ENCODE peak calls at places on chromosome 11, in five cellular contexts. One of them, this sample, is unnamed.

GRCh38 chr11:79263001-79263400 is 177.8 kb downstream of the TENM4 start:
- DNase-seq in psoas muscle: no peak
- DNase-seq in foreskin keratinocyte: no peak
- DNase-seq in Peyer's patch: no peak
- DNase-seq in RPMI7951: peak
- DNase-seq in this sample: no peak

GRCh38 chr11:119728651-119729580 is at the start of gene NECTIN1:
- DNase-seq in psoas muscle: peak
- DNase-seq in foreskin keratinocyte: peak
- DNase-seq in Peyer's patch: peak
- DNase-seq in RPMI7951: peak
- DNase-seq in this sample: peak

GRCh38 chr11:92735039-92735438 is 234.4 kb upstream of the MTNR1B start:
- DNase-seq in psoas muscle: no peak
- DNase-seq in foreskin keratinocyte: no peak
- DNase-seq in Peyer's patch: no peak
- DNase-seq in RPMI7951: no peak
- DNase-seq in this sample: no peak

GRCh38 chr11:133078591-133079179 is 453.6 kb downstream of the OPCML start:
- DNase-seq in psoas muscle: peak
- DNase-seq in foreskin keratinocyte: no peak
- DNase-seq in Peyer's patch: peak
- DNase-seq in RPMI7951: peak
- DNase-seq in this sample: peak

GRCh38 chr11:60915250-60915914 is 1.4 kb downstream of the TMEM109 start:
- DNase-seq in psoas muscle: peak
- DNase-seq in foreskin keratinocyte: peak
- DNase-seq in Peyer's patch: peak
- DNase-seq in RPMI7951: peak
- DNase-seq in this sample: peak

GRCh38 chr11:57324154-57324885 is 432 bp downstream of the TNKS1BP1 start:
- DNase-seq in psoas muscle: peak
- DNase-seq in foreskin keratinocyte: no peak
- DNase-seq in Peyer's patch: no peak
- DNase-seq in RPMI7951: peak
- DNase-seq in this sample: peak

GRCh38 chr11:87036756-87037449 is 831 bp upstream of the TMEM135 start:
- DNase-seq in psoas muscle: no peak
- DNase-seq in foreskin keratinocyte: no peak
- DNase-seq in Peyer's patch: peak
- DNase-seq in RPMI7951: no peak
- DNase-seq in this sample: peak

GRCh38 chr11:133911169-133911568 is 45.6 kb downstream of the IGSF9B start:
- DNase-seq in psoas muscle: no peak
- DNase-seq in foreskin keratinocyte: no peak
- DNase-seq in Peyer's patch: no peak
- DNase-seq in RPMI7951: no peak
- DNase-seq in this sample: no peak

GRCh38 chr11:12408156-12408770 is 30.9 kb downstream of the PARVA start:
- DNase-seq in psoas muscle: no peak
- DNase-seq in foreskin keratinocyte: no peak
- DNase-seq in Peyer's patch: no peak
- DNase-seq in RPMI7951: no peak
- DNase-seq in this sample: no peak

GRCh38 chr11:61516675-61517516 is 8.3 kb downstream of the LRRC10B start:
- DNase-seq in psoas muscle: peak
- DNase-seq in foreskin keratinocyte: no peak
- DNase-seq in Peyer's patch: no peak
- DNase-seq in RPMI7951: no peak
- DNase-seq in this sample: peak

GRCh38 chr11:61345954-61346814 is 13.2 kb downstream of the TKFC start:
- DNase-seq in psoas muscle: no peak
- DNase-seq in foreskin keratinocyte: no peak
- DNase-seq in Peyer's patch: no peak
- DNase-seq in RPMI7951: no peak
- DNase-seq in this sample: no peak

GRCh38 chr11:61447601-61448551 is 18.0 kb downstream of the SDHAF2 start:
- DNase-seq in psoas muscle: no peak
- DNase-seq in foreskin keratinocyte: no peak
- DNase-seq in Peyer's patch: no peak
- DNase-seq in RPMI7951: no peak
- DNase-seq in this sample: no peak

GRCh38 chr11:117870176-117870952 is 6.1 kb downstream of the FXYD6 start:
- DNase-seq in psoas muscle: no peak
- DNase-seq in foreskin keratinocyte: no peak
- DNase-seq in Peyer's patch: no peak
- DNase-seq in RPMI7951: no peak
- DNase-seq in this sample: no peak

GRCh38 chr11:63999349-64000025 is 13.2 kb downstream of the OTUB1 start:
- DNase-seq in psoas muscle: peak
- DNase-seq in foreskin keratinocyte: peak
- DNase-seq in Peyer's patch: peak
- DNase-seq in RPMI7951: no peak
- DNase-seq in this sample: peak

GRCh38 chr11:3849297-3849874 is 6.1 kb upstream of the STIM1 start:
- DNase-seq in psoas muscle: no peak
- DNase-seq in foreskin keratinocyte: no peak
- DNase-seq in Peyer's patch: peak
- DNase-seq in RPMI7951: peak
- DNase-seq in this sample: no peak

GRCh38 chr11:58390551-58391063 is 16.1 kb downstream of the OR5B3 start:
- DNase-seq in psoas muscle: no peak
- DNase-seq in foreskin keratinocyte: no peak
- DNase-seq in Peyer's patch: no peak
- DNase-seq in RPMI7951: no peak
- DNase-seq in this sample: no peak

GRCh38 chr11:719214-720016 is 13.4 kb downstream of the EPS8L2 start:
- DNase-seq in psoas muscle: no peak
- DNase-seq in foreskin keratinocyte: no peak
- DNase-seq in Peyer's patch: no peak
- DNase-seq in RPMI7951: no peak
- DNase-seq in this sample: no peak

GRCh38 chr11:122202951-122203456 is 87.0 kb upstream of the BLID start:
- DNase-seq in psoas muscle: peak
- DNase-seq in foreskin keratinocyte: peak
- DNase-seq in Peyer's patch: peak
- DNase-seq in RPMI7951: peak
- DNase-seq in this sample: peak

GRCh38 chr11:2899080-2899783 is 13.7 kb upstream of the CDKN1C start:
- DNase-seq in psoas muscle: no peak
- DNase-seq in foreskin keratinocyte: no peak
- DNase-seq in Peyer's patch: no peak
- DNase-seq in RPMI7951: peak
- DNase-seq in this sample: no peak

GRCh38 chr11:118301600-118302195 is 2.8 kb upstream of the CD3E start:
- DNase-seq in psoas muscle: no peak
- DNase-seq in foreskin keratinocyte: no peak
- DNase-seq in Peyer's patch: no peak
- DNase-seq in RPMI7951: no peak
- DNase-seq in this sample: no peak

GRCh38 chr11:17750013-17750816 is 15.6 kb downstream of the KCNC1 start:
- DNase-seq in psoas muscle: no peak
- DNase-seq in foreskin keratinocyte: no peak
- DNase-seq in Peyer's patch: no peak
- DNase-seq in RPMI7951: no peak
- DNase-seq in this sample: no peak

GRCh38 chr11:25766332-25767015 is 565.5 kb upstream of the ANO3 start:
- DNase-seq in psoas muscle: no peak
- DNase-seq in foreskin keratinocyte: peak
- DNase-seq in Peyer's patch: no peak
- DNase-seq in RPMI7951: no peak
- DNase-seq in this sample: no peak

GRCh38 chr11:34830648-34831047 is 85.5 kb downstream of the APIP start:
- DNase-seq in psoas muscle: no peak
- DNase-seq in foreskin keratinocyte: no peak
- DNase-seq in Peyer's patch: no peak
- DNase-seq in RPMI7951: peak
- DNase-seq in this sample: no peak

GRCh38 chr11:35549787-35550186 is 24.4 kb upstream of the PAMR1 start:
- DNase-seq in psoas muscle: no peak
- DNase-seq in foreskin keratinocyte: peak
- DNase-seq in Peyer's patch: no peak
- DNase-seq in RPMI7951: peak
- DNase-seq in this sample: no peak

GRCh38 chr11:104997288-104997687 is 25.7 kb downstream of the CASP5 start:
- DNase-seq in psoas muscle: no peak
- DNase-seq in foreskin keratinocyte: no peak
- DNase-seq in Peyer's patch: no peak
- DNase-seq in RPMI7951: peak
- DNase-seq in this sample: no peak

GRCh38 chr11:95584180-95584579 is 205.4 kb downstream of the FAM76B start:
- DNase-seq in psoas muscle: no peak
- DNase-seq in foreskin keratinocyte: peak
- DNase-seq in Peyer's patch: no peak
- DNase-seq in RPMI7951: no peak
- DNase-seq in this sample: no peak

GRCh38 chr11:75595511-75595910 is 33.5 kb downstream of the SERPINH1 start:
- DNase-seq in psoas muscle: no peak
- DNase-seq in foreskin keratinocyte: no peak
- DNase-seq in Peyer's patch: no peak
- DNase-seq in RPMI7951: no peak
- DNase-seq in this sample: no peak